ENCODE peak calls at places on chromosome 22, in six cellular contexts. Q is mucosa of gallbladder, A is heart right ventricle, Z is AG04450, C is amygdala, H is NCI-H187 treated with DMSO at 0.1 percent for 48 hours. E is an unnamed sample.

GRCh38 chr22:19799322-19800190 is 39.0 kb downstream of the TBX1 start:
- DNase-seq in Q (no peak), A (peak; percentile 22), Z (peak; percentile 77), C (no peak), H (no peak), E (no peak)

GRCh38 chr22:38835888-38836301 is 7.9 kb downstream of the NPTXR start:
- DNase-seq in Q (no peak), A (no peak), Z (peak; percentile 10), C (peak; percentile 31), H (no peak), E (no peak)

GRCh38 chr22:22748297-22748743 is 103.9 kb downstream of the GGTLC2 start:
- DNase-seq in Q (peak; percentile 66), A (peak; percentile 44), Z (peak; percentile 8), C (peak; percentile 7), H (no peak), E (peak; percentile 75)

GRCh38 chr22:19636696-19637355 is 77.5 kb upstream of the SEPTIN5 start:
- DNase-seq in Q (no peak), A (no peak), Z (no peak), C (no peak), H (no peak), E (no peak)

GRCh38 chr22:40638261-40638660 is 1.7 kb upstream of the MRTFA start:
- DNase-seq in Q (no peak), A (no peak), Z (no peak), C (no peak), H (no peak), E (no peak)

GRCh38 chr22:46735747-46736608 is 2.1 kb downstream of the CERK start:
- DNase-seq in Q (no peak), A (no peak), Z (no peak), C (no peak), H (no peak), E (no peak)

GRCh38 chr22:22735695-22736611 is 91.5 kb downstream of the GGTLC2 start:
- DNase-seq in Q (no peak), A (no peak), Z (no peak), C (no peak), H (no peak), E (no peak)

GRCh38 chr22:49958462-49958921 is 2.1 kb upstream of the PIM3 start:
- DNase-seq in Q (no peak), A (no peak), Z (no peak), C (no peak), H (no peak), E (no peak)

GRCh38 chr22:26606611-26607010 is 11.2 kb downstream of the CRYBB1 start:
- DNase-seq in Q (no peak), A (no peak), Z (no peak), C (no peak), H (no peak), E (no peak)

GRCh38 chr22:23404689-23405365 is 175.3 kb downstream of the IGLL1 start:
- DNase-seq in Q (peak; percentile 42), A (peak; percentile 24), Z (peak; percentile 6), C (no peak), H (no peak), E (peak; percentile 75)

GRCh38 chr22:47394504-47395440 is 632.3 kb downstream of the TBC1D22A start:
- DNase-seq in Q (no peak), A (no peak), Z (no peak), C (no peak), H (no peak), E (no peak)

GRCh38 chr22:48256776-48257689 is 1494.6 kb downstream of the TBC1D22A start:
- DNase-seq in Q (no peak), A (no peak), Z (no peak), C (no peak), H (no peak), E (no peak)

GRCh38 chr22:50010676-50011446 is 1.7 kb downstream of the IL17REL start:
- DNase-seq in Q (no peak), A (no peak), Z (no peak), C (no peak), H (no peak), E (no peak)

GRCh38 chr22:19876941-19877625 is 22.4 kb upstream of the GNB1L start:
- DNase-seq in Q (no peak), A (no peak), Z (no peak), C (no peak), H (no peak), E (no peak)

GRCh38 chr22:46942816-46943783 is 180.7 kb downstream of the TBC1D22A start:
- DNase-seq in Q (no peak), A (peak; percentile 67), Z (no peak), C (no peak), H (no peak), E (peak; percentile 35)

GRCh38 chr22:32378703-32379272 is 21.1 kb downstream of the RFPL3 start:
- DNase-seq in Q (no peak), A (no peak), Z (no peak), C (peak; percentile 9), H (no peak), E (peak; percentile 62)

GRCh38 chr22:17159504-17159951 is 451 bp upstream of the HDHD5 start:
- DNase-seq in Q (peak; percentile 44), A (peak; percentile 40), Z (no peak), C (peak; percentile 82), H (no peak), E (peak; percentile 71)

GRCh38 chr22:28978863-28979799 is 82.5 kb downstream of the C22orf31 start:
- DNase-seq in Q (peak; percentile 17), A (no peak), Z (no peak), C (no peak), H (no peak), E (no peak)

GRCh38 chr22:37771081-37771480 is 36.7 kb upstream of the GCAT start:
- DNase-seq in Q (no peak), A (no peak), Z (no peak), C (no peak), H (no peak), E (no peak)

GRCh38 chr22:45534339-45535192 is 31.9 kb downstream of the FBLN1 start:
- DNase-seq in Q (peak; percentile 31), A (no peak), Z (peak; percentile 78), C (no peak), H (no peak), E (no peak)

GRCh38 chr22:48644108-48644507 is 1183.6 kb downstream of the BRD1 start:
- DNase-seq in Q (no peak), A (no peak), Z (no peak), C (no peak), H (no peak), E (no peak)

GRCh38 chr22:48566741-48567140 is 1260.9 kb downstream of the BRD1 start:
- DNase-seq in Q (no peak), A (no peak), Z (no peak), C (no peak), H (no peak), E (no peak)

E was measured in testis.